ENCODE peak calls at places on chromosome 16, in four cellular contexts. K, F, N and V are unnamed samples.

GRCh38 chr16:48102083-48103008 is 53.4 kb downstream of the ABCC12 start:
- DNase-seq in K (no peak), F (no peak), N (no peak), V (no peak)

GRCh38 chr16:66127459-66128362 is 238.8 kb upstream of the CDH5 start:
- DNase-seq in K (no peak), F (peak; percentile 56), N (no peak), V (no peak)

GRCh38 chr16:24255446-24256352 is at the start of gene CACNG3:
- DNase-seq in K (peak; percentile 37), F (peak; percentile 37), N (no peak), V (peak; percentile 89)

GRCh38 chr16:29315916-29316517 is 90.5 kb downstream of the NPIPB11 start:
- DNase-seq in K (no peak), F (peak; percentile 71), N (no peak), V (no peak)

GRCh38 chr16:63925221-63925620 is 1196.6 kb downstream of the CDH11 start:
- DNase-seq in K (no peak), F (no peak), N (no peak), V (no peak)

GRCh38 chr16:55046146-55046460 is 115.4 kb downstream of the IRX5 start:
- DNase-seq in K (no peak), F (no peak), N (no peak), V (no peak)

GRCh38 chr16:27123795-27124194 is 57.1 kb downstream of the C16orf82 start:
- DNase-seq in K (no peak), F (no peak), N (no peak), V (peak; percentile 6)

GRCh38 chr16:9096416-9096952 is 5.0 kb downstream of the HAPSTR1 start:
- DNase-seq in K (no peak), F (no peak), N (no peak), V (no peak)

GRCh38 chr16:70481929-70482536 is 27.6 kb downstream of the FCSK start:
- DNase-seq in K (no peak), F (no peak), N (no peak), V (no peak)

GRCh38 chr16:75555213-75555706 is 792 bp downstream of the TMEM231 start:
- DNase-seq in K (peak; percentile 89), F (peak; percentile 90), N (no peak), V (peak; percentile 93)

GRCh38 chr16:11412965-11413887 is 68.0 kb downstream of the RMI2 start:
- DNase-seq in K (no peak), F (no peak), N (no peak), V (no peak)

GRCh38 chr16:739560-740458 is 988 bp downstream of the CIAO3 start:
- DNase-seq in K (peak; percentile 61), F (no peak), N (no peak), V (no peak)

GRCh38 chr16:35198223-35199199 is 1739.1 kb downstream of the TP53TG3F start:
- DNase-seq in K (no peak), F (no peak), N (no peak), V (no peak)

GRCh38 chr16:17435324-17435723 is 35.4 kb downstream of the XYLT1 start:
- DNase-seq in K (no peak), F (no peak), N (no peak), V (no peak)

GRCh38 chr16:22217890-22218730 is 12.0 kb downstream of the EEF2K start:
- DNase-seq in K (no peak), F (no peak), N (peak; percentile 83), V (peak; percentile 73)

GRCh38 chr16:11498683-11499082 is 88.0 kb downstream of the LITAF start:
- DNase-seq in K (no peak), F (no peak), N (no peak), V (no peak)

GRCh38 chr16:87968541-87968940 is 17.3 kb downstream of the BANP start:
- DNase-seq in K (no peak), F (no peak), N (no peak), V (no peak)

GRCh38 chr16:83701494-83701893 is 106.3 kb upstream of the HSBP1 start:
- DNase-seq in K (peak; percentile 33), F (no peak), N (no peak), V (peak; percentile 58)

GRCh38 chr16:5025171-5025632 is 8.5 kb downstream of the NAGPA start:
- DNase-seq in K (no peak), F (no peak), N (no peak), V (peak; percentile 55)

GRCh38 chr16:79286646-79287423 is 313.7 kb downstream of the MAF start:
- DNase-seq in K (no peak), F (no peak), N (peak; percentile 49), V (no peak)

GRCh38 chr16:61871837-61872777 is 164.1 kb downstream of the CDH8 start:
- DNase-seq in K (no peak), F (no peak), N (no peak), V (no peak)

GRCh38 chr16:8950580-8951077 is 13.1 kb downstream of the USP7 start:
- DNase-seq in K (no peak), F (no peak), N (no peak), V (no peak)

GRCh38 chr16:69747115-69747514 is 7.6 kb downstream of the NOB1 start:
- DNase-seq in K (no peak), F (no peak), N (no peak), V (no peak)

GRCh38 chr16:79607587-79607986 is 7.0 kb upstream of the MAF start:
- DNase-seq in K (no peak), F (no peak), N (no peak), V (no peak)

GRCh38 chr16:25614836-25615235 is 76.9 kb upstream of the HS3ST4 start:
- DNase-seq in K (no peak), F (no peak), N (no peak), V (no peak)

GRCh38 chr16:11309895-11310633 is 28.9 kb upstream of the PRM1 start:
- DNase-seq in K (peak; percentile 86), F (no peak), N (peak; percentile 77), V (no peak)

GRCh38 chr16:88331989-88332920 is 50.5 kb upstream of the ZNF469 start:
- DNase-seq in K (no peak), F (no peak), N (no peak), V (no peak)

GRCh38 chr16:64882385-64882784 is 239.5 kb downstream of the CDH11 start:
- DNase-seq in K (no peak), F (no peak), N (no peak), V (no peak)

GRCh38 chr16:366476-366875 is 3.9 kb downstream of the MRPL28 start:
- DNase-seq in K (no peak), F (no peak), N (no peak), V (no peak)

DNA sequence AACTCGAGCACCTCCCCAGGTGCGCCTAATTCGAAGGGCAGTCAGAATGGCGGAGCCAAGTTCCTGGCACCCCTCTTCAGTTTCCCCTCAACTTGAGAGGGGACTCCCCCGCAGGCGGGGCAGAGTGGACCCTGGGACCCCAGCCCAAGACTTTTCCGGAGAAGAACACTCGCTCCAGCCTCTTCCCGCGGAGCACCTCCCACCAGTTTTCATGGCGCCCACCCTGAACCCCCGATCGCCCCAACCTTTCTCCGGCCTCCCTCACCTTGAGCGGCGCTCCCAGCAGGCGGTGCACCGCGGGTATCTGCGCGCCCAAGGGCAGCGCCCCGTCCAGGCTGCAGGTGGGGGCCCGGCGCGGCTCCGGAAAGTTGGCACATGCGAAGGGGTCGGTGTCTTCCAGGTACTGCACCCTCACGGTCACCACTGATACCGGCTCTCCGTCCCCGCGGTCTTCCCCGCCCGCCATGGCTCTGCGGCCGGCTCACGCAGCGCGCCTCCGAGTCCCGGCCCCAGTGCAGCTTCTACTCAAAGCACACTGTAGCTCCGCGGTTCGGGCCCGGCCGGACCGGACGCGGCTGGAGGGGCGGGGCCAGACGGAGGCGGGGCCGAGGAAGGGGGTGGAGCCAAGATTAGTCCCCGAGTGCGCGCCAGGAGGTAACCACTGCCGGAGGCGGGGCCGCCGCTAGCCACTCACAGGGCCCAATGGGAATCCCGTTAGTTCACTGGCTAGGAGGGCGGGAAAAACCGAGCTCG is at the start of gene FHOD1:
- DNase-seq in K (peak; percentile 83), F (peak; percentile 93), N (peak; percentile 80), V (peak; percentile 94)
- TF ChIP-seq POLR2AphosphoS5 in K (peak; percentile 58), F (peak; percentile 79), N (peak; percentile 54), V (peak; percentile 84)

DNA sequence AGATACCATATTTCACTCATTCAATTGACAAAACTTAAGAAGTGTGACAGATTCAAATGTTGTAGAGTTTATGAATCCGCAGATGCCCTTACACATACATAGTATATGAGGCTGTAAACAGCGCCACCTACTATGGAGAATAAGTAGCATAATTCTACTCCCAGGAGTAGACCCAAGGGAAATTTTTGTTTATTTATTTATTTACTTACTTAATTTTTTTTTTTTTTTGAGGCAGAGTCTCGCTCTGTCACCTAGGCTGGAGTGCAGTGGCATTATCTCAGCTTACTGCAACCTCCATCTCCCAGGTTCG is 35.5 kb downstream of the GAN start:
- DNase-seq in K (no peak), F (no peak), N (no peak), V (no peak)
- TF ChIP-seq SMC3 in K (no peak), F (no peak), N (no peak), V (no peak)

GRCh38 chr16:86508947-86509758 is 1.2 kb upstream of the FOXF1 start:
- DNase-seq in K (no peak), F (no peak), N (no peak), V (no peak)
- TF ChIP-seq POLR2AphosphoS5 in K (no peak), F (no peak), N (no peak), V (no peak)

GRCh38 chr16:85144026-85144915 is 32.0 kb upstream of the CIBAR2 start:
- DNase-seq in K (no peak), F (no peak), N (no peak), V (no peak)
- TF ChIP-seq SMC3 in K (no peak), F (no peak), N (no peak), V (no peak)

GRCh38 chr16:31455601-31456314 is 3.5 kb upstream of the ARMC5 start:
- DNase-seq in K (no peak), F (peak; percentile 12), N (no peak), V (peak; percentile 73)
- TF ChIP-seq POLR2AphosphoS5 in K (peak; percentile 4), F (no peak), N (no peak), V (no peak)

DNA sequence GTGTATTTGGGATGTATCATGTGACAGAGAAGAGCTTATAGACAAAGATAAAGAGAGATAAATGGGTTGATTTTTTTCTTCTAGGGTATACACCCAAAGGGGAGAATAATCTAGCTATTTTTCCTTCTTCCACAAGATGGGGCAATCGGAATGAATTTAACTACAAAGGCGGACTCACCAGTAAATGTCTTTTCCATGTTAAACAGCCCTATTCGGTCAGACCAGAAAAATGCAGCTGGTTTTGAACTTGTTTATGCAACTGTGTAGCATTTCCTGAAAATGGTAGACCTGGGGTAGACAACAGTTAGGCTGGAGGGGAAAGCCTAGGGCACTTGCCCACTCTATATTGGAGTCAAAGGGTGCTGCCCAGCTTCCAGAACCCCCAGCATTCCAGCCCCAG is 477.1 kb downstream of the TOX3 start:
- DNase-seq in K (peak; percentile 51), F (peak; percentile 0), N (no peak), V (no peak)
- TF ChIP-seq SMC3 in K (peak; percentile 84), F (no peak), N (no peak), V (no peak)